ENCODE peak calls at places on chromosome 19, in five cellular contexts. G is CD8-positive, alpha-beta memory T cell; C is adrenal gland; E is activated CD4-positive, alpha-beta memory T cell treated with anti-CD3 and anti-CD28 coated beads, Interleukin-2, amount 10 ng/mL, durations not matched to agents 7 days and 5 days; S is RWPE1. Y is an unnamed sample.

GRCh38 chr19:34151439-34151838 is 20.9 kb upstream of the LSM14A start:
- DNase-seq in C (no peak), E (no peak), S (no peak), G (no peak), Y (no peak)

GRCh38 chr19:49473868-49474544 is at the start of gene FLT3LG:
- DNase-seq in C (peak; percentile 78), S (peak; percentile 81), G (peak; percentile 98), E (peak; percentile 94), Y (peak; percentile 90)

GRCh38 chr19:49427855-49428546 is 2.8 kb downstream of the GFY start:
- DNase-seq in C (no peak), G (no peak), E (peak; percentile 41), S (no peak), Y (no peak)

GRCh38 chr19:7550987-7551761 is 15.7 kb downstream of the PNPLA6 start:
- DNase-seq in S (peak; percentile 66), E (no peak), G (peak; percentile 40), C (peak; percentile 82), Y (no peak)

GRCh38 chr19:40623403-40624239 is 22.5 kb downstream of the LTBP4 start:
- DNase-seq in S (peak; percentile 80), E (no peak), C (no peak), G (no peak), Y (no peak)

GRCh38 chr19:38629568-38629967 is 10.6 kb downstream of the EIF3K start:
- DNase-seq in C (no peak), S (no peak), E (no peak), G (no peak), Y (no peak)

GRCh38 chr19:55165952-55166529 is 372 bp downstream of the DNAAF3 start:
- DNase-seq in E (peak; percentile 32), G (peak; percentile 66), S (peak; percentile 66), C (peak; percentile 51), Y (no peak)

GRCh38 chr19:1269478-1270167 is 491 bp downstream of the CIRBP start:
- DNase-seq in C (peak; percentile 90), E (peak; percentile 89), S (peak; percentile 78), G (peak; percentile 86), Y (peak; percentile 83)

GRCh38 chr19:42140125-42140754 is 8.0 kb upstream of the POU2F2 start:
- DNase-seq in E (peak; percentile 46), C (peak; percentile 66), S (no peak), G (no peak), Y (no peak)